ENCODE peak calls at places on chromosomes 12 and 14, in five cellular contexts. L is HFF-Myc, N is brain microvascular endothelial cell, A is transverse colon, S is psoas muscle. Q is an unnamed sample.

GRCh38 chr14:59664741-59665140 is 88.1 kb upstream of the CCDC175 start:
- DNase-seq in L (peak), N (no peak), A (no peak), S (no peak), Q (no peak)

GRCh38 chr12:105882404-105882803 is 256.4 kb downstream of the NUAK1 start:
- DNase-seq in L (peak), N (no peak), A (no peak), S (peak), Q (peak)

GRCh38 chr14:70448633-70449032 is 3.3 kb upstream of the ADAM21 start:
- DNase-seq in L (peak), N (peak), A (no peak), S (no peak), Q (peak)

GRCh38 chr14:77325746-77326094 is 4.9 kb downstream of the GSTZ1 start:
- DNase-seq in L (no peak), N (no peak), A (no peak), S (no peak), Q (no peak)

GRCh38 chr14:61566537-61567225 is 128.6 kb upstream of the HIF1A start:
- DNase-seq in L (no peak), N (no peak), A (no peak), S (no peak), Q (no peak)

GRCh38 chr12:46209914-46210834 is 58.7 kb downstream of the SLC38A1 start:
- DNase-seq in L (no peak), N (no peak), A (peak), S (peak), Q (no peak)

GRCh38 chr12:16175893-16176292 is 101.6 kb downstream of the SLC15A5 start:
- DNase-seq in L (no peak), N (no peak), A (no peak), S (no peak), Q (no peak)

GRCh38 chr12:108403952-108404351 is 64.8 kb upstream of the CMKLR1 start:
- DNase-seq in L (no peak), N (no peak), A (no peak), S (no peak), Q (no peak)

GRCh38 chr14:35368583-35368982 is 36.0 kb downstream of the NFKBIA start:
- DNase-seq in L (no peak), N (no peak), A (no peak), S (no peak), Q (no peak)

GRCh38 chr14:94088516-94088915 is 7.4 kb downstream of the IFI27L1 start:
- DNase-seq in L (no peak), N (no peak), A (no peak), S (no peak), Q (no peak)

GRCh38 chr14:104542871-104543830 is 36.4 kb upstream of the C14orf180 start:
- DNase-seq in L (no peak), N (no peak), A (no peak), S (no peak), Q (no peak)

GRCh38 chr14:99203080-99203479 is 68.9 kb downstream of the BCL11B start:
- DNase-seq in L (no peak), N (no peak), A (no peak), S (no peak), Q (no peak)

GRCh38 chr12:19778822-19779221 is 339.5 kb downstream of the AEBP2 start:
- DNase-seq in L (no peak), N (no peak), A (no peak), S (no peak), Q (no peak)

GRCh38 chr14:66330916-66331315 is 155.3 kb upstream of the CCDC196 start:
- DNase-seq in L (no peak), N (no peak), A (no peak), S (no peak), Q (no peak)

GRCh38 chr12:79761341-79761740 is 70.6 kb upstream of the PAWR start:
- DNase-seq in L (no peak), N (no peak), A (no peak), S (no peak), Q (peak)

GRCh38 chr14:48805315-48805714 is 780.9 kb downstream of the RPS29 start:
- DNase-seq in L (no peak), N (no peak), A (no peak), S (peak), Q (no peak)

GRCh38 chr12:46269429-46270241 is 792 bp upstream of the SLC38A1 start:
- DNase-seq in L (no peak), N (no peak), A (peak), S (no peak), Q (no peak)

GRCh38 chr12:1906579-1906978 is 11.9 kb downstream of the CACNA2D4 start:
- DNase-seq in L (no peak), N (no peak), A (no peak), S (no peak), Q (no peak)

GRCh38 chr14:102213984-102214658 is 74.4 kb downstream of the WDR20 start:
- DNase-seq in L (no peak), N (no peak), A (no peak), S (no peak), Q (no peak)

GRCh38 chr14:80047761-80048160 is 163.5 kb downstream of the DIO2 start:
- DNase-seq in L (peak), N (peak), A (no peak), S (no peak), Q (no peak)

GRCh38 chr12:94952325-94952724 is 51.2 kb downstream of the NDUFA12 start:
- DNase-seq in L (no peak), N (no peak), A (no peak), S (no peak), Q (no peak)

GRCh38 chr12:31966558-31967205 is 7.5 kb downstream of the RESF1 start:
- DNase-seq in L (no peak), N (no peak), A (no peak), S (no peak), Q (no peak)

GRCh38 chr14:100361626-100362025 is 38.5 kb downstream of the SLC25A47 start:
- DNase-seq in L (no peak), N (no peak), A (no peak), S (no peak), Q (no peak)

GRCh38 chr14:28671425-28671824 is 95.2 kb upstream of the FOXG1 start:
- DNase-seq in L (no peak), N (no peak), A (no peak), S (no peak), Q (no peak)

GRCh38 chr12:69056743-69057515 is 124.0 kb upstream of the CPM start:
- DNase-seq in L (peak), N (no peak), A (no peak), S (no peak), Q (peak)

GRCh38 chr12:116430911-116431565 is 128.1 kb upstream of the MAP1LC3B2 start:
- DNase-seq in L (no peak), N (no peak), A (no peak), S (no peak), Q (no peak)

GRCh38 chr14:69987416-69988144 is 108.4 kb downstream of the SMOC1 start:
- DNase-seq in L (no peak), N (no peak), A (no peak), S (no peak), Q (no peak)

GRCh38 chr12:41777064-41777790 is 367.4 kb downstream of the GXYLT1 start:
- DNase-seq in L (no peak), N (no peak), A (no peak), S (no peak), Q (no peak)

GRCh38 chr14:66831190-66831589 is 323.2 kb downstream of the GPHN start:
- DNase-seq in L (no peak), N (no peak), A (no peak), S (no peak), Q (no peak)

GRCh38 chr12:132955094-132955932 is 793 bp downstream of the ZNF605 start:
- DNase-seq in L (peak), N (peak), A (peak), S (peak), Q (peak)

GRCh38 chr12:31007636-31008175 is 66.0 kb upstream of the DDX11 start:
- DNase-seq in L (no peak), N (no peak), A (no peak), S (no peak), Q (no peak)

DNA sequence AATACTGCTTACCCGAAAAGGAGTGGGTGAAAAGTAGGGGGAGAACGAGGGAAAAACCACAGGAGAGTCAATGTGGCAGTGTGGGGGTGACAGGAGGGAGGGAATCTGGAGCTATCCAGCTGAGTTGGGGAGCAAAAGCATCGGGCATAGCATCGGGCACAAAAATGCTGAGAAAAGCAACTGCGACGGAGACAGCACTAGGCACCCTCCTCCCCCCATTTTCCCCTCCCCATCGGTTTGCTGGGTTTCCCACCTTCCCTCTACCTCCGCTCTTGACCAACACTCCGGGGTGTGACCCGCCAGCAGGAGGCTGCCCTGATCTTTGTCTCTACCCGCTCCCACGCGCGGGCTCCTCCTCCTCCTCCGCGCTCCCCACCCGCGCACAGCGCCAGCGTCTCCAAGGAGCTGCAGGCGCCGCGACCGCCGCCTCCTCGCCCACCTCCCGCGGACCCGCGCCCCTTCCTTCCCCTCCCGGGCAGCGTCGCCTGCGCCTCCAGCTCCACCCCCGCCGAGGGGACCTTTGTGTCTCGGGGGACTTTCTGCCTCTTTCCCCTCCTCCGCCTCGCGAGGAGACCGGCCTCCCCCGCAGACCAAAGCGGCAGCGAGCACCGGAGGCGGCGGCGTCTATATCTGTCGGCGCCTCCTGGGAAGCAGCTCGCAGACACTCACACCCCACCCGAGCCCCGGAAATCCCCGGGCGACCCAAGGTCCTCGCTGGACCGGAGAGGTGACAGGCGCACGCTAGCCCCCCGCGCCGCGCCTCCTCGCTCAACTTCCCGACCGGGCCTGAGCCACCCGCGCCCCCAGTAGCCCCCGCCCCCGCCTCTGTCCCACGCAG is 939 bp downstream of the CDK17 start:
- DNase-seq in L (no peak), N (peak), A (peak), S (peak), Q (no peak)
- TF ChIP-seq CTCF in L (peak), N (peak), A (peak), S (peak), Q (peak)

GRCh38 chr12:7645395-7646177 is 20.1 kb downstream of the APOBEC1 start:
- DNase-seq in L (no peak), N (peak), A (no peak), S (no peak), Q (no peak)
- TF ChIP-seq CTCF in L (peak), N (peak), A (peak), S (peak), Q (peak)

DNA sequence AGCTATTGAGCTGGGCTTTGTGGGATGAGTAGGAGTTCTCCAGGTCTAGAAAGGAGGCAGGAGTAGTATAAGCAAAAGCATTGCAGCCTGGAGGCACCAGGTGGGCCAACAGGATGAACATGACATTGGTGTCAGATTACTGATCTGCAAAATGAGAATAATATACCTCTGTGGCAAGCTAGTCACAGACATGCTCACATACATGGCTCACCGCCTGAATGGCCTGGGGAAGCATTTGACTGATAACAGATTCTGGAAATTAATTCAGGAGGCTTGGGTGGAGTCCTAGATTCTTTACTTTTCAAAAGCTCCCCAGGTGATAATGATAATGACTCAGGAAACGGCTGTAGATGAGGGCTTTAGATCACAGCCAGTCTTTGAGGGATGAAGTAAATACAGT is 709 bp downstream of the TCL1B start:
- DNase-seq in L (no peak), N (no peak), A (no peak), S (no peak), Q (no peak)
- TF ChIP-seq CTCF in L (no peak), N (no peak), A (no peak), S (no peak), Q (no peak)

GRCh38 chr14:87888136-87888999 is 104.6 kb downstream of the GALC start:
- DNase-seq in L (peak), N (no peak), A (peak), S (no peak), Q (no peak)
- TF ChIP-seq CTCF in L (peak), N (peak), A (no peak), S (no peak), Q (peak)